ENCODE peak calls at places on chromosomes 11 and 22, in nine cellular contexts. J, P, M, X, E, F, W, A and O are unnamed samples.
A peak's percentile ranks its signal among the peaks of the same experiment; 100 is the strongest.

GRCh38 chr11:3947084-3947483 is 91.6 kb downstream of the STIM1 start:
- DNase-seq in P (peak; percentile 48), F (peak; percentile 74), X (peak; percentile 72), J (peak; percentile 39), M (no peak), A (no peak), E (peak; percentile 72), W (peak; percentile 86), O (no peak)

GRCh38 chr22:23700706-23701105 is 9.9 kb downstream of the RGL4 start:
- DNase-seq in J (no peak), M (no peak), A (no peak), P (no peak), W (peak; percentile 16), X (no peak), E (no peak), F (no peak), O (no peak)

GRCh38 chr22:49470741-49471134 is 356.9 kb downstream of the BRD1 start:
- DNase-seq in J (no peak), W (no peak), M (no peak), P (no peak), E (no peak), X (no peak), A (no peak), F (no peak), O (no peak)

GRCh38 chr11:31805037-31805628 is 6.0 kb downstream of the PAX6 start:
- DNase-seq in E (no peak), A (no peak), M (no peak), X (no peak), F (no peak), J (no peak), W (no peak), P (no peak), O (no peak)

GRCh38 chr11:72844356-72844755 is 30.1 kb downstream of the ATG16L2 start:
- DNase-seq in X (no peak), F (peak; percentile 62), M (no peak), E (peak; percentile 62), P (peak; percentile 36), J (no peak), A (peak; percentile 26), W (peak; percentile 91), O (peak; percentile 55)

GRCh38 chr11:134282121-134283045 is 6.2 kb downstream of the GLB1L3 start:
- DNase-seq in A (peak; percentile 67), J (no peak), X (no peak), E (no peak), W (no peak), F (no peak), M (no peak), P (no peak), O (no peak)

GRCh38 chr22:50504245-50505211 is 3.0 kb downstream of the LMF2 start:
- DNase-seq in W (no peak), A (no peak), E (no peak), M (no peak), X (no peak), P (no peak), J (no peak), F (no peak), O (no peak)

GRCh38 chr11:46279393-46280099 is 2.1 kb downstream of the CREB3L1 start:
- DNase-seq in P (peak; percentile 82), J (peak; percentile 81), A (no peak), F (peak; percentile 84), M (peak; percentile 44), W (peak; percentile 67), X (peak; percentile 27), E (peak; percentile 84), O (no peak)

GRCh38 chr11:34271727-34272126 is 86.1 kb downstream of the ABTB2 start:
- DNase-seq in J (no peak), W (no peak), F (no peak), M (no peak), E (no peak), X (no peak), P (no peak), A (no peak), O (no peak)

GRCh38 chr22:30430933-30431332 is 5.4 kb downstream of the MTFP1 start:
- DNase-seq in P (no peak), M (no peak), A (no peak), E (no peak), W (no peak), X (no peak), J (no peak), F (no peak), O (no peak)

GRCh38 chr11:102655547-102655946 is 30.4 kb upstream of the MMP20 start:
- DNase-seq in M (no peak), A (no peak), E (no peak), P (no peak), F (no peak), W (no peak), J (no peak), X (no peak), O (no peak)

GRCh38 chr11:18322818-18323570 is 627 bp downstream of the GTF2H1 start:
- DNase-seq in X (no peak), W (no peak), A (no peak), P (no peak), J (no peak), M (no peak), E (no peak), F (no peak), O (no peak)

GRCh38 chr11:44007746-44008501 is 39.9 kb upstream of the ACCSL start:
- DNase-seq in F (no peak), M (peak; percentile 41), W (no peak), J (no peak), P (peak; percentile 6), X (no peak), E (no peak), A (no peak), O (no peak)

GRCh38 chr11:111500481-111500880 is 11.7 kb downstream of the BTG4 start:
- DNase-seq in M (peak; percentile 34), A (no peak), F (no peak), W (no peak), P (no peak), J (no peak), X (no peak), E (no peak), O (no peak)

GRCh38 chr11:87007938-87008337 is 29.8 kb upstream of the TMEM135 start:
- DNase-seq in X (no peak), A (no peak), J (no peak), E (no peak), P (no peak), W (no peak), F (no peak), M (peak; percentile 31), O (no peak)

GRCh38 chr22:40281717-40282116 is 64.6 kb upstream of the ADSL start:
- DNase-seq in A (no peak), E (no peak), F (no peak), X (no peak), J (no peak), W (no peak), M (no peak), P (no peak), O (no peak)

GRCh38 chr22:40273319-40273718 is 73.0 kb upstream of the ADSL start:
- DNase-seq in X (no peak), A (no peak), F (no peak), J (no peak), P (no peak), W (no peak), M (no peak), E (no peak), O (no peak)

GRCh38 chr22:40276877-40277823 is 69.2 kb upstream of the ADSL start:
- DNase-seq in W (peak; percentile 38), P (no peak), F (peak; percentile 38), A (no peak), M (peak; percentile 37), E (peak; percentile 31), J (no peak), X (no peak), O (no peak)

GRCh38 chr22:40279017-40279416 is 67.3 kb upstream of the ADSL start:
- DNase-seq in J (no peak), P (no peak), F (no peak), A (no peak), X (no peak), W (no peak), E (no peak), M (no peak), O (no peak)
- H3K4me3 ChIP-seq in J (no peak overlapping the region), P (no peak overlapping the region), F (no peak overlapping the region), A (no peak overlapping the region), X (no peak overlapping the region), W (no peak overlapping the region), E (no peak overlapping the region), M (no peak overlapping the region), O (no peak overlapping the region)

DNA sequence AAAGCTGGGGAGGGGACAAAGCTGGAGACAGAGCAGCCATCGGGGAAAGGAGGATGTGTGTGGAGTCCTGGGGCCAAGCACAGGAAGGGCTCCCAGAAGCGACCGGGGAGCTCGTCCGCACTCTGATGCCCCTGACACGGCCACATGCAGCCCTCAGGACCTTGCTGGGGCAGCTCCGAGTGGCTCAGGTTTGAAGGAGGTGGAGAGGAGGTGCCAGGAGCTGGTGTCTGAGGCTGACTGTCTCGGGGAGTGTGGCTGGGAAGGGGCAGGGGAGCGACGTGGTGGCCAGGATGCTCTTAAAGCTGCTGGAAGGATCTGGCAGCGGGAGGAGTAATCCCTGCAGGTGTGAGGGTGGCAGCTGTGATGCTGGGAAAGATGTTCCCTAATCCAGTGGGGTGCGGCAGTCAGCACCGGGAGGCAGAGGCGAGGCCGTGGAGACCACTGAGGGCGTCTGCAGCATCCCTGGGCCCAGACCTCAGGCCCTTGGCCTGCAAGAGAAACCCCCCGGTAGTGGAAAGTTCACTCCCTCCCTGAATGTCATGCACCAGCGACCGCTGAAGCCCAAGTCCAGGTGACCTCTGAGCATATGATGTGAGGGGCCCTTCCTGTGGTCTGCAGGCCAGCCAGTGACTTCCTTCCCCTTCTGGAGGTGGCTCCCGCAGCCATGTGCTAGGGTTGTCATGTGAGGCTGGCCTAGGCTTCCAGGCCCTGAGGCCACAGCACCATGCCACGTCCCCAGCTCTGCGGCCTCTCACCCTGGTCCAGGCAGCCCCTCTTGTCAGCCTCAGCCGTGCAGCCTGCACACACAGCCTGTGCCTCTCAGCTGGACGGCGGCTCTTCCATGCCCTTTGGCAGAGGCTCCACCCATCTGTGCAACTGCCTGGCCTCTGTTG is 17.2 kb upstream of the CTSD start:
- DNase-seq in W (no peak), E (no peak), X (no peak), J (no peak), M (no peak), P (no peak), F (no peak), A (peak; percentile 88), O (no peak)
- H3K4me3 ChIP-seq in W (no peak overlapping the region), E (no peak overlapping the region), X (no peak overlapping the region), J (no peak overlapping the region), M (no peak overlapping the region), P (no peak overlapping the region), F (no peak overlapping the region), A (no peak overlapping the region), O (no peak overlapping the region)

GRCh38 chr11:75428301-75428724 is 4.7 kb downstream of the KLHL35 start:
- DNase-seq in X (peak; percentile 90), M (peak; percentile 99), J (peak; percentile 99), E (peak; percentile 91), A (peak; percentile 95), W (no peak), P (peak; percentile 77), F (peak; percentile 93), O (peak; percentile 60)
- H3K4me3 ChIP-seq in X (no peak overlapping the region), M (peak overlapping the region; percentile 68), J (peak overlapping the region; percentile 38), E (peak overlapping the region; percentile 48), A (no peak overlapping the region), W (no peak overlapping the region), P (peak overlapping the region; percentile 34), F (peak overlapping the region; percentile 59), O (peak overlapping the region; percentile 40)

DNA sequence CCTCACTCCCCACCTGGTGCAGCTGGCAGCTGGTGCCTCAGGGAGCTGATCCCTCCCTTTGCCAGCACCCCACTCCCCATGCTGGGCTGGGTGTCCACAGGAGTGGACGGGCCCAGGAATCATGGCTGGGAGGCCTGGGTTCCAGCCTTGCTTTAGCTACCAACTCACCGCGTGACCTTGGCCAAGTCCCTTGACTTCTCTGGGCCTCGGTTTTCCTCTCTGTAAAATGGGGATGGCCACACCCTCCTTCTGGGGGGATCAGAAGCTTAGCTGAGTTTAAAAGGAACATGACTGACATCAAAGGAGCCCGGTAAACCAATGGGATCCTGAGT is 116.9 kb downstream of the KIAA1671 start:
- DNase-seq in A (no peak), E (no peak), J (no peak), X (no peak), W (no peak), F (no peak), P (no peak), M (no peak), O (no peak)
- H3K4me3 ChIP-seq in A (no peak overlapping the region), E (no peak overlapping the region), J (no peak overlapping the region), X (no peak overlapping the region), W (no peak overlapping the region), F (no peak overlapping the region), P (no peak overlapping the region), M (no peak overlapping the region), O (no peak overlapping the region)